ENCODE peak calls at places on chromosomes 4 and X, in ten cellular contexts. One of them, this sample, is unnamed.

GRCh38 chr4:143286058-143286457 is 50.6 kb upstream of the GAB1 start:
- DNase-seq in Peyer's patch: no peak
- DNase-seq in IMR-90: no peak
- DNase-seq in testis: no peak
- DNase-seq in transverse colon: no peak
- DNase-seq in upper lobe of left lung: no peak
- DNase-seq in stomach: no peak
- DNase-seq in body of pancreas: no peak
- DNase-seq in HepG2: no peak
- DNase-seq in breast epithelium: no peak
- DNase-seq in this sample: no peak

GRCh38 chr4:19241845-19242244 is 1009.9 kb upstream of the SLIT2 start:
- DNase-seq in Peyer's patch: no peak
- DNase-seq in IMR-90: no peak
- DNase-seq in testis: no peak
- DNase-seq in transverse colon: no peak
- DNase-seq in upper lobe of left lung: no peak
- DNase-seq in stomach: no peak
- DNase-seq in body of pancreas: no peak
- DNase-seq in HepG2: no peak
- DNase-seq in breast epithelium: no peak
- DNase-seq in this sample: no peak

GRCh38 chr4:53545942-53546581 is 45.2 kb downstream of the LNX1 start:
- DNase-seq in Peyer's patch: no peak
- DNase-seq in IMR-90: no peak
- DNase-seq in testis: no peak
- DNase-seq in transverse colon: no peak
- DNase-seq in upper lobe of left lung: no peak
- DNase-seq in stomach: no peak
- DNase-seq in body of pancreas: peak; percentile 16
- DNase-seq in HepG2: no peak
- DNase-seq in breast epithelium: no peak
- DNase-seq in this sample: no peak

GRCh38 chr4:3302164-3302785 is 9.5 kb downstream of the RGS12 start:
- DNase-seq in Peyer's patch: peak; percentile 67
- DNase-seq in IMR-90: no peak
- DNase-seq in testis: no peak
- DNase-seq in transverse colon: no peak
- DNase-seq in upper lobe of left lung: no peak
- DNase-seq in stomach: peak; percentile 48
- DNase-seq in body of pancreas: peak; percentile 20
- DNase-seq in HepG2: no peak
- DNase-seq in breast epithelium: peak; percentile 52
- DNase-seq in this sample: no peak

GRCh38 chrX:43962636-43963035 is 10.6 kb downstream of the NDP start:
- DNase-seq in Peyer's patch: no peak
- DNase-seq in IMR-90: no peak
- DNase-seq in testis: no peak
- DNase-seq in transverse colon: no peak
- DNase-seq in upper lobe of left lung: no peak
- DNase-seq in stomach: no peak
- DNase-seq in body of pancreas: no peak
- DNase-seq in HepG2: no peak
- DNase-seq in breast epithelium: no peak
- DNase-seq in this sample: no peak

GRCh38 chr4:80199004-80199579 is 1.8 kb downstream of the PRDM8 start:
- DNase-seq in Peyer's patch: no peak
- DNase-seq in IMR-90: no peak
- DNase-seq in testis: no peak
- DNase-seq in transverse colon: no peak
- DNase-seq in upper lobe of left lung: no peak
- DNase-seq in stomach: no peak
- DNase-seq in body of pancreas: no peak
- DNase-seq in HepG2: no peak
- DNase-seq in breast epithelium: no peak
- DNase-seq in this sample: no peak

GRCh38 chr4:139458999-139459398 is 5.1 kb downstream of the RAB33B start:
- DNase-seq in Peyer's patch: no peak
- DNase-seq in IMR-90: no peak
- DNase-seq in testis: no peak
- DNase-seq in transverse colon: no peak
- DNase-seq in upper lobe of left lung: no peak
- DNase-seq in stomach: no peak
- DNase-seq in body of pancreas: peak; percentile 27
- DNase-seq in HepG2: peak; percentile 48
- DNase-seq in breast epithelium: no peak
- DNase-seq in this sample: no peak

GRCh38 chr4:19850909-19851308 is 400.8 kb upstream of the SLIT2 start:
- DNase-seq in Peyer's patch: no peak
- DNase-seq in IMR-90: peak; percentile 93
- DNase-seq in testis: no peak
- DNase-seq in transverse colon: no peak
- DNase-seq in upper lobe of left lung: no peak
- DNase-seq in stomach: no peak
- DNase-seq in body of pancreas: no peak
- DNase-seq in HepG2: no peak
- DNase-seq in breast epithelium: no peak
- DNase-seq in this sample: no peak

GRCh38 chrX:67700607-67701006 is 156.8 kb downstream of the AR start:
- DNase-seq in Peyer's patch: no peak
- DNase-seq in IMR-90: no peak
- DNase-seq in testis: no peak
- DNase-seq in transverse colon: no peak
- DNase-seq in upper lobe of left lung: no peak
- DNase-seq in stomach: no peak
- DNase-seq in body of pancreas: no peak
- DNase-seq in HepG2: no peak
- DNase-seq in breast epithelium: no peak
- DNase-seq in this sample: no peak

GRCh38 chr4:46715468-46715867 is 193.6 kb downstream of the COX7B2 start:
- DNase-seq in Peyer's patch: no peak
- DNase-seq in IMR-90: no peak
- DNase-seq in testis: no peak
- DNase-seq in transverse colon: no peak
- DNase-seq in upper lobe of left lung: no peak
- DNase-seq in stomach: no peak
- DNase-seq in body of pancreas: no peak
- DNase-seq in HepG2: no peak
- DNase-seq in breast epithelium: no peak
- DNase-seq in this sample: no peak

GRCh38 chr4:82774711-82775171 is 23.9 kb downstream of the SCD5 start:
- DNase-seq in Peyer's patch: no peak
- DNase-seq in IMR-90: peak; percentile 49
- DNase-seq in testis: peak; percentile 78
- DNase-seq in transverse colon: no peak
- DNase-seq in upper lobe of left lung: no peak
- DNase-seq in stomach: no peak
- DNase-seq in body of pancreas: no peak
- DNase-seq in HepG2: no peak
- DNase-seq in breast epithelium: no peak
- DNase-seq in this sample: no peak

GRCh38 chr4:109302366-109303140 is at the start of gene COL25A1:
- DNase-seq in Peyer's patch: peak; percentile 47
- DNase-seq in IMR-90: peak; percentile 16
- DNase-seq in testis: peak; percentile 87
- DNase-seq in transverse colon: peak; percentile 11
- DNase-seq in upper lobe of left lung: peak; percentile 69
- DNase-seq in stomach: peak; percentile 26
- DNase-seq in body of pancreas: peak; percentile 28
- DNase-seq in HepG2: no peak
- DNase-seq in breast epithelium: no peak
- DNase-seq in this sample: peak; percentile 63

GRCh38 chrX:30153175-30153880 is 62.0 kb upstream of the MAGEB2 start:
- DNase-seq in Peyer's patch: no peak
- DNase-seq in IMR-90: no peak
- DNase-seq in testis: no peak
- DNase-seq in transverse colon: no peak
- DNase-seq in upper lobe of left lung: no peak
- DNase-seq in stomach: no peak
- DNase-seq in body of pancreas: no peak
- DNase-seq in HepG2: no peak
- DNase-seq in breast epithelium: no peak
- DNase-seq in this sample: no peak

GRCh38 chrX:47297874-47298273 is 65.1 kb downstream of the USP11 start:
- DNase-seq in Peyer's patch: no peak
- DNase-seq in IMR-90: no peak
- DNase-seq in testis: no peak
- DNase-seq in transverse colon: no peak
- DNase-seq in upper lobe of left lung: peak; percentile 62
- DNase-seq in stomach: peak; percentile 51
- DNase-seq in body of pancreas: peak; percentile 39
- DNase-seq in HepG2: no peak
- DNase-seq in breast epithelium: no peak
- DNase-seq in this sample: no peak

GRCh38 chrX:148043456-148043855 is 62.3 kb downstream of the FMR1NB start:
- DNase-seq in Peyer's patch: no peak
- DNase-seq in IMR-90: peak; percentile 4
- DNase-seq in testis: no peak
- DNase-seq in transverse colon: no peak
- DNase-seq in upper lobe of left lung: no peak
- DNase-seq in stomach: no peak
- DNase-seq in body of pancreas: no peak
- DNase-seq in HepG2: no peak
- DNase-seq in breast epithelium: no peak
- DNase-seq in this sample: no peak

GRCh38 chr4:98938386-98938785 is 9.5 kb upstream of the EIF4E start:
- DNase-seq in Peyer's patch: no peak
- DNase-seq in IMR-90: peak; percentile 62
- DNase-seq in testis: no peak
- DNase-seq in transverse colon: no peak
- DNase-seq in upper lobe of left lung: no peak
- DNase-seq in stomach: no peak
- DNase-seq in body of pancreas: no peak
- DNase-seq in HepG2: no peak
- DNase-seq in breast epithelium: no peak
- DNase-seq in this sample: no peak

GRCh38 chrX:3567681-3568080 is 145.8 kb downstream of the PRKX start:
- DNase-seq in Peyer's patch: no peak
- DNase-seq in IMR-90: peak; percentile 16
- DNase-seq in testis: no peak
- DNase-seq in transverse colon: no peak
- DNase-seq in upper lobe of left lung: no peak
- DNase-seq in stomach: no peak
- DNase-seq in body of pancreas: no peak
- DNase-seq in HepG2: no peak
- DNase-seq in breast epithelium: no peak
- DNase-seq in this sample: no peak

DNA sequence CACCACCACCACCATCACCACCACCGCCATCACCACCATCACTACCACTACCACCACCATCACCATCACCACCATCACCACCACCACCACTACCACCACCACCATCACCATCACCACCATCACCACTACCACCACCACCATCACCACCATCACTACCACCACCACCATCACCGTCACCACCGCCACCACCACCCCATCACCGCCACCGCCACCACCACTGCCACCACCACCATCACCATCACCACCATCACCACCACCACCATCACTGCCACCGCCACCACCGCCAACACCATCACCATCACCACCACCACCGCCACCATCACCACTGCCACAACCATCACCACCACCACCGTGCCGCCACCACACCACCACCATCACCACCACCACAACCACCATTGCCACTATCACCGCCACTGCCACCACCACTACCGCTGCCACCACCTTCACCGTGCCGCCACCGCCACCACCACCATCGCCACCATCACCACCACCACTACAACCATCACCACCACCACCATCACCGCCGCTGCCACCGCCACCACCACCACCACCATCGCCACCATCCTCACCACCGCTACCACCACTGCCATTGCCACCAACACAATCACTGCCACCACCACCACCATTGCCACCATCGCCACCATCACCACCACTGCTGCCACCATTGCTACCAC is 1511.3 kb upstream of the AGA start:
- DNase-seq in Peyer's patch: no peak
- DNase-seq in IMR-90: no peak
- DNase-seq in testis: no peak
- DNase-seq in transverse colon: no peak
- DNase-seq in upper lobe of left lung: no peak
- DNase-seq in stomach: no peak
- DNase-seq in body of pancreas: no peak
- DNase-seq in HepG2: no peak
- DNase-seq in breast epithelium: no peak
- DNase-seq in this sample: no peak
- H3K36me3 ChIP-seq in Peyer's patch: no peaks in the 10 kb centered on the region
- H3K36me3 ChIP-seq in IMR-90: no peaks in the 10 kb centered on the region
- H3K36me3 ChIP-seq in testis: no peaks in the 10 kb centered on the region
- H3K36me3 ChIP-seq in transverse colon: no peaks in the 10 kb centered on the region
- H3K36me3 ChIP-seq in upper lobe of left lung: no peaks in the 10 kb centered on the region
- H3K36me3 ChIP-seq in stomach: no peaks in the 10 kb centered on the region
- H3K36me3 ChIP-seq in body of pancreas: no peaks in the 10 kb centered on the region
- H3K36me3 ChIP-seq in HepG2: no peaks in the 10 kb centered on the region
- H3K36me3 ChIP-seq in breast epithelium: no peaks in the 10 kb centered on the region
- H3K36me3 ChIP-seq in this sample: no peaks in the 10 kb centered on the region

DNA sequence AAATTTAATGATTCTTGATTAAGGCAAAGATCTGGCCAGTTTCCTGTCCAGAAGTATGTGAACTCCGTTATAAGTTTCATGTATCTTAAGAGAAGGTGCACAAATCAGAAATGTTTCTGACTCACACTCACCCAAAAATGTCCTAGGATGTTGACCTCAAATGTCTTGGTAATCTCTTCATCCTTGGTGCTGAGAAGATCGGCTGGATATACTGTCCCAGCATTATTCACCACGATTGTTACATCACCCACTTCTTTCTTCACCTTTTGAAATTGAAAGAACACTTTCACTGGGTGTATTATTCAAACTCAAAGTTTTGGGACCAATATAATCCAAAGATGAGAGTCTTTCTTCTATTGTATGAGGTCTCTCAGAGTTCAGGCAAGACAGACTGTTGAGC is 5.7 kb downstream of the HSD17B13 start:
- DNase-seq in Peyer's patch: no peak
- DNase-seq in IMR-90: no peak
- DNase-seq in testis: no peak
- DNase-seq in transverse colon: no peak
- DNase-seq in upper lobe of left lung: no peak
- DNase-seq in stomach: no peak
- DNase-seq in body of pancreas: no peak
- DNase-seq in HepG2: no peak
- DNase-seq in breast epithelium: no peak
- DNase-seq in this sample: no peak
- TF ChIP-seq POLR2A in Peyer's patch: no peak
- TF ChIP-seq POLR2A in IMR-90: no peak
- TF ChIP-seq POLR2A in testis: no peak
- TF ChIP-seq POLR2A in transverse colon: no peak
- TF ChIP-seq POLR2A in upper lobe of left lung: no peak
- TF ChIP-seq POLR2A in stomach: no peak
- TF ChIP-seq POLR2A in body of pancreas: no peak
- TF ChIP-seq POLR2A in HepG2: no peak
- TF ChIP-seq POLR2A in breast epithelium: no peak
- TF ChIP-seq POLR2A in this sample: no peak

GRCh38 chr4:38071801-38072567 is 111.8 kb downstream of the PTTG2 start:
- DNase-seq in Peyer's patch: no peak
- DNase-seq in IMR-90: peak; percentile 44
- DNase-seq in testis: no peak
- DNase-seq in transverse colon: no peak
- DNase-seq in upper lobe of left lung: peak; percentile 34
- DNase-seq in stomach: no peak
- DNase-seq in body of pancreas: no peak
- DNase-seq in HepG2: peak; percentile 91
- DNase-seq in breast epithelium: no peak
- DNase-seq in this sample: no peak
- H3K36me3 ChIP-seq in Peyer's patch: no peaks in the 10 kb centered on the region
- H3K36me3 ChIP-seq in IMR-90: no peaks in the 10 kb centered on the region
- H3K36me3 ChIP-seq in testis: no peaks in the 10 kb centered on the region
- H3K36me3 ChIP-seq in transverse colon: no peaks in the 10 kb centered on the region
- H3K36me3 ChIP-seq in upper lobe of left lung: no peaks in the 10 kb centered on the region
- H3K36me3 ChIP-seq in stomach: peaks cover 23% of the 10 kb centered on the region
- H3K36me3 ChIP-seq in body of pancreas: no peaks in the 10 kb centered on the region
- H3K36me3 ChIP-seq in HepG2: peaks cover 6% of the 10 kb centered on the region
- H3K36me3 ChIP-seq in breast epithelium: no peaks in the 10 kb centered on the region
- H3K36me3 ChIP-seq in this sample: no peaks in the 10 kb centered on the region

GRCh38 chrX:51743179-51743957 is at the start of gene GSPT2:
- DNase-seq in Peyer's patch: peak; percentile 78
- DNase-seq in IMR-90: peak; percentile 76
- DNase-seq in testis: peak; percentile 87
- DNase-seq in transverse colon: peak; percentile 75
- DNase-seq in upper lobe of left lung: peak; percentile 71
- DNase-seq in stomach: peak; percentile 55
- DNase-seq in body of pancreas: peak; percentile 63
- DNase-seq in HepG2: no peak
- DNase-seq in breast epithelium: peak; percentile 53
- DNase-seq in this sample: peak; percentile 76
- TF ChIP-seq POLR2A in Peyer's patch: peak; percentile 25
- TF ChIP-seq POLR2A in IMR-90: peak; percentile 30
- TF ChIP-seq POLR2A in testis: no peak
- TF ChIP-seq POLR2A in transverse colon: peak; percentile 41
- TF ChIP-seq POLR2A in upper lobe of left lung: no peak
- TF ChIP-seq POLR2A in stomach: no peak
- TF ChIP-seq POLR2A in body of pancreas: no peak
- TF ChIP-seq POLR2A in HepG2: no peak
- TF ChIP-seq POLR2A in breast epithelium: no peak
- TF ChIP-seq POLR2A in this sample: no peak